ENCODE peak calls at places on chromosomes 13 and 19, in seven cellular contexts. R is heart right ventricle, J is cardiac muscle cell, M is psoas muscle, Z is GM06990, I is osteocyte, D is mammary epithelial cell. L is an unnamed sample.
A peak's percentile ranks its signal among the peaks of the same experiment; 100 is the strongest.

GRCh38 chr19:7748756-7749155 is 1.4 kb upstream of the CD209 start:
- DNase-seq in D (peak; percentile 48), I (no peak), J (no peak), M (no peak), Z (no peak), R (no peak), L (no peak)

GRCh38 chr13:80962173-80962572 is 621.2 kb upstream of the SPRY2 start:
- DNase-seq in M (no peak), J (no peak), D (no peak), I (no peak), R (no peak), Z (no peak), L (no peak)

GRCh38 chr13:110233181-110233641 is 73.7 kb downstream of the COL4A1 start:
- DNase-seq in J (no peak), D (no peak), I (peak; percentile 44), R (peak; percentile 29), M (peak; percentile 63), Z (no peak), L (no peak)

GRCh38 chr13:22064854-22065646 is 394.2 kb downstream of the FGF9 start:
- DNase-seq in Z (no peak), R (no peak), M (no peak), D (no peak), I (no peak), J (peak; percentile 30), L (peak; percentile 14)

GRCh38 chr13:49315036-49315565 is 67.4 kb downstream of the CDADC1 start:
- DNase-seq in Z (no peak), R (no peak), D (no peak), M (no peak), I (no peak), J (no peak), L (no peak)

GRCh38 chr19:53908106-53908932 is 759 bp upstream of the CACNG7 start:
- DNase-seq in M (peak; percentile 40), Z (peak; percentile 36), D (peak; percentile 21), I (no peak), R (peak; percentile 24), J (peak; percentile 71), L (peak; percentile 70)

GRCh38 chr13:98576963-98577822 is at the start of gene STK24:
- DNase-seq in J (peak; percentile 90), Z (peak; percentile 80), M (peak; percentile 82), R (peak; percentile 81), I (peak; percentile 91), D (peak; percentile 66), L (peak; percentile 81)

GRCh38 chr19:46878613-46879375 is 18.0 kb downstream of the ARHGAP35 start:
- DNase-seq in I (no peak), D (peak; percentile 64), M (no peak), R (no peak), Z (no peak), J (no peak), L (no peak)

GRCh38 chr19:53892301-53892980 is 10.4 kb downstream of the PRKCG start:
- DNase-seq in J (no peak), I (no peak), R (no peak), Z (no peak), M (no peak), D (no peak), L (no peak)

GRCh38 chr13:63305641-63306133 is 1890.0 kb upstream of the PCDH20 start:
- DNase-seq in I (peak; percentile 84), R (no peak), M (no peak), Z (no peak), D (no peak), J (no peak), L (no peak)

GRCh38 chr13:45849408-45849807 is 2.1 kb downstream of the SIAH3 start:
- DNase-seq in D (no peak), R (no peak), Z (no peak), I (no peak), M (no peak), J (no peak), L (no peak)

GRCh38 chr19:32318884-32319520 is 26.4 kb upstream of the ZNF507 start:
- DNase-seq in D (no peak), J (peak; percentile 42), I (peak; percentile 75), R (no peak), M (no peak), Z (no peak), L (peak; percentile 37)

GRCh38 chr13:109381546-109382180 is 404.7 kb downstream of the IRS2 start:
- DNase-seq in D (peak; percentile 58), Z (no peak), M (no peak), J (no peak), R (no peak), I (no peak), L (no peak)

GRCh38 chr13:22285867-22286632 is 615.2 kb downstream of the FGF9 start:
- DNase-seq in M (no peak), Z (no peak), J (no peak), R (no peak), D (no peak), I (no peak), L (no peak)

GRCh38 chr13:93388701-93389100 is 162.1 kb downstream of the GPC6 start:
- DNase-seq in Z (no peak), I (no peak), D (peak; percentile 45), J (no peak), M (no peak), R (no peak), L (no peak)

DNA sequence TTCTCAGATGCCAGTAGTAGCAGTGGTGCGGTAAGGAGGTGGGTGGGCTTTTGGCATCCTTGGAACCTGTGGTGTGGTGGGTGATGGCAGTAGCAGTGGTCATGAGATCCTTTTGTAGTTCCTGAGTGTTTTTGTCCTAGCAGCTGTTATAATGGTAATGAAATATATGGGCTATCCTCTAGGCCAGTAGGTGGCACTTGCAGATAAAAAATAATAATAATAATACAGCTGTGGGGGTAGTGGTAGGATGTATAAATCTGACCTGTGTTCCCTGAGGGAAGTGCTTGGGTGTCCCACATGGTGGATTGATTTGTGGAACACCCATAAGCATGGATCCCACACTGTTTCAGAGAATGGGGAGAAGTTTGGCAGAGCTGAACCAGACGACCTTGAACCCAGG is 334.0 kb downstream of the SLITRK5 start:
- DNase-seq in Z (no peak), J (no peak), R (no peak), I (no peak), M (no peak), D (no peak), L (no peak)
- TF ChIP-seq CTCF in Z (no peak), J (no peak), R (no peak), I (no peak), M (no peak), D (no peak), L (no peak)

GRCh38 chr19:38513762-38514167 is 80.3 kb downstream of the RYR1 start:
- DNase-seq in M (no peak), Z (no peak), J (no peak), R (no peak), I (no peak), D (no peak), L (no peak)

GRCh38 chr19:38508507-38508906 is 75.0 kb downstream of the RYR1 start:
- DNase-seq in R (no peak), Z (no peak), M (no peak), J (no peak), D (no peak), I (no peak), L (no peak)

GRCh38 chr19:38512277-38512676 is 78.8 kb downstream of the RYR1 start:
- DNase-seq in Z (no peak), D (no peak), I (no peak), J (no peak), M (no peak), R (no peak), L (no peak)

GRCh38 chr19:38509027-38509426 is 75.5 kb downstream of the RYR1 start:
- DNase-seq in D (no peak), J (no peak), M (no peak), Z (no peak), I (no peak), R (no peak), L (no peak)

DNA sequence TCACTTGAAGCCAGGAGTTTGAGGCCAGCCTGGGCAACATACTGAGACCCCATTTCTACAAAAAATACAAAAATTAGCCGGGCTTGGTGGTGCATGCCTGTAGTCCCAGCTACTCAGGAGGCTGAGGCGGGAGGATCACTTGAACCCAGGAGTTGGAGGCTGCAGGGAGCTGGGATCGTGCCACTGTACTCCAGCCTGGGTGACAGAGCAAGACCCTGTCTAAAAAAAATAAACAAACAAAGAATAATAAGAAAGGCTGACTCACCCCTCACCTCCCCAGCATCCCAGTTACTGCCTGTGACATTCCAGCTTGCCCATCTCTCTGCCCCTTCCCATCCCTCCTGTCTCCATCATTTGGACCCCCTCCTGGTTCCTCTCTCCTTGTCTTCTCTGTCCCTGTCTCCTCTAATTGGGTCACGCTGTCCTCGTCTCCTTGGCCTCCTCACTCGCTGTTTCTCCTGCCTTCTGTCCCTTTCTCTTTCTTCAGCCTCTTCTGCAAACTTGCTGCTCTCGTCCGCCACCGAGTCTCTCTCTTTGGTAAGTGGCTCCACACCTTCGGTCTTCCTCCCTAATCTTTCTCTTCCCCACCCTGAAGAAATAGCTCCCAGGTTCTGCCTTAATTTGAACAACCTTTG is 77.7 kb downstream of the RYR1 start:
- DNase-seq in J (no peak), I (no peak), M (no peak), Z (no peak), D (no peak), R (no peak), L (no peak)
- TF ChIP-seq CTCF in J (no peak), I (no peak), M (no peak), Z (no peak), D (no peak), R (no peak), L (no peak)

GRCh38 chr19:55136399-55137102 is 12.5 kb downstream of the TNNT1 start:
- DNase-seq in I (no peak), R (no peak), D (no peak), Z (no peak), J (no peak), M (no peak), L (no peak)

GRCh38 chr19:55133639-55134444 is 15.2 kb downstream of the TNNT1 start:
- DNase-seq in Z (no peak), M (no peak), R (no peak), J (no peak), D (no peak), I (no peak), L (no peak)

GRCh38 chr19:55134732-55135131 is 14.3 kb downstream of the TNNT1 start:
- DNase-seq in D (no peak), I (no peak), Z (no peak), R (no peak), J (no peak), M (no peak), L (no peak)

GRCh38 chr19:55131421-55131820 is 14.0 kb upstream of the PPP1R12C start:
- DNase-seq in Z (no peak), J (no peak), R (no peak), M (no peak), D (no peak), I (no peak), L (no peak)

GRCh38 chr19:55132453-55133129 is 15.2 kb upstream of the PPP1R12C start:
- DNase-seq in R (no peak), M (no peak), D (no peak), I (no peak), Z (no peak), J (no peak), L (no peak)
- TF ChIP-seq CTCF in R (peak; percentile 19), M (no peak), D (no peak), I (no peak), Z (peak; percentile 48), J (peak; percentile 24), L (no peak)

DNA sequence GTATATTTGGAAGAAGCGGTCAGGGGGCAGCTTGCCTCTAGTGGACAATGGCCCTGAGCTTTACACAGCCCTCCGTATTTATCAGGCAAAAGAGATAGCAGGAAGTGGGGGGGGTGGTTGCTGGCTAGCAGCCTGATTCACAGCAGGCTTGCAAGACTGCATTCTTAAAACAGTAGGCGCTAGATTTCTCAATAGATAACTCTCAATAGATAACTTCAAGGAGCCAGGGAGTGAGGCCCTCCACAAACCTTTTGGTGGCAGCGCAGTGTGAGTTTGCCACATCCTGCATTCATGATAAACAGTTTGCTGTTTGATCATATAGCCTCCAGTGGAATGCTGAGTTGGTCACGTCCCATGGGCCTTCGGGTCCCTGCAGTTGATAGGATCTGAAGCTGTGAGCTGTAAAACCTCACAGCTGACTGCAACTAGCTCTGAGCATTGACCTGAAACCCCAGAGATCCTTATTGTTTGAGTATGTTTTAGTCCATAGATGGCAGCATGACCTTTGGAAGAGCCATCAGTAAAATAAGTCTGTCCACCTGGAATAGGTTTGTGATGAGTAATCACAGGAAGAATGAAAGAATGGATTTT is 12.2 kb downstream of the FPR3 start:
- DNase-seq in Z (no peak), D (peak; percentile 63), I (no peak), M (no peak), J (no peak), R (no peak), L (no peak)
- TF ChIP-seq CTCF in Z (no peak), D (no peak), I (no peak), M (no peak), J (no peak), R (no peak), L (no peak)

L was measured in nephron progenitor cell.